ENCODE peak calls at places on chromosomes 4 and X, in five cellular contexts. C, F, V, R and W are unnamed samples.

GRCh38 chrX:1592128-1592862 is 891 bp downstream of the AKAP17A start:
- DNase-seq in C (no peak), F (peak), V (peak), R (peak), W (no peak)

GRCh38 chr4:54281060-54281781 is 52.1 kb downstream of the PDGFRA start:
- DNase-seq in C (peak), F (no peak), V (peak), R (peak), W (peak)

GRCh38 chrX:40131644-40132376 is 34.1 kb upstream of the BCOR start:
- DNase-seq in C (no peak), F (no peak), V (no peak), R (no peak), W (no peak)

GRCh38 chr4:171650543-171650942 is 162.7 kb upstream of the GALNTL6 start:
- DNase-seq in C (no peak), F (no peak), V (no peak), R (no peak), W (no peak)

GRCh38 chrX:39966186-39966585 is 131.6 kb downstream of the BCOR start:
- DNase-seq in C (no peak), F (no peak), V (peak), R (no peak), W (no peak)

GRCh38 chr4:155263480-155263879 is 55.0 kb downstream of the NPY2R start:
- DNase-seq in C (no peak), F (no peak), V (no peak), R (no peak), W (no peak)

GRCh38 chr4:67694662-67695061 is 6.3 kb downstream of the UBA6 start:
- DNase-seq in C (no peak), F (no peak), V (no peak), R (no peak), W (no peak)

GRCh38 chr4:114600672-114601071 is 2.1 kb downstream of the UGT8 start:
- DNase-seq in C (no peak), F (no peak), V (no peak), R (no peak), W (no peak)

GRCh38 chrX:45164995-45165394 is 35.7 kb downstream of the DIPK2B start:
- DNase-seq in C (no peak), F (no peak), V (no peak), R (no peak), W (no peak)

GRCh38 chrX:96752776-96753175 is 68.1 kb downstream of the DIAPH2 start:
- DNase-seq in C (no peak), F (no peak), V (no peak), R (no peak), W (no peak)

GRCh38 chrX:74523224-74523623 is 91.2 kb downstream of the RLIM start:
- DNase-seq in C (no peak), F (no peak), V (peak), R (no peak), W (no peak)

GRCh38 chr4:150722908-150723362 is 141.0 kb downstream of the MAB21L2 start:
- DNase-seq in C (peak), F (no peak), V (peak), R (peak), W (no peak)

GRCh38 chr4:100299019-100299418 is 108.8 kb upstream of the DDIT4L start:
- DNase-seq in C (no peak), F (no peak), V (peak), R (no peak), W (peak)

GRCh38 chrX:12372111-12372510 is 233.8 kb downstream of the FRMPD4 start:
- DNase-seq in C (no peak), F (no peak), V (peak), R (no peak), W (no peak)

GRCh38 chr4:137576437-137576836 is 44.1 kb upstream of the PCDH18 start:
- DNase-seq in C (no peak), F (no peak), V (peak), R (no peak), W (no peak)

GRCh38 chrX:29746326-29746725 is 469.0 kb upstream of the MAGEB2 start:
- DNase-seq in C (no peak), F (no peak), V (peak), R (no peak), W (no peak)

GRCh38 chr4:71251266-71251665 is 87.6 kb upstream of the SLC4A4 start:
- DNase-seq in C (no peak), F (no peak), V (no peak), R (no peak), W (no peak)

GRCh38 chrX:13983734-13984133 is 46.0 kb downstream of the GEMIN8 start:
- DNase-seq in C (no peak), F (no peak), V (no peak), R (no peak), W (no peak)

GRCh38 chrX:8201896-8202331 is 30.8 kb upstream of the VCX2 start:
- DNase-seq in C (no peak), F (no peak), V (peak), R (peak), W (no peak)

GRCh38 chr4:145177906-145178538 is 2.4 kb downstream of the OTUD4 start:
- DNase-seq in C (no peak), F (no peak), V (peak), R (no peak), W (no peak)

GRCh38 chr4:48369248-48369647 is 27.9 kb downstream of the SLAIN2 start:
- DNase-seq in C (no peak), F (no peak), V (no peak), R (no peak), W (no peak)

GRCh38 chrX:153628129-153628528 is 18.9 kb upstream of the DUSP9 start:
- DNase-seq in C (no peak), F (no peak), V (no peak), R (no peak), W (no peak)

GRCh38 chr4:76984788-76985211 is 35.2 kb downstream of the SEPTIN11 start:
- DNase-seq in C (peak), F (no peak), V (peak), R (peak), W (peak)

GRCh38 chrX:12174358-12174757 is 36.1 kb downstream of the FRMPD4 start:
- DNase-seq in C (no peak), F (no peak), V (no peak), R (no peak), W (no peak)

GRCh38 chr4:101037938-101038413 is 309.4 kb downstream of the PPP3CA start:
- DNase-seq in C (no peak), F (no peak), V (no peak), R (no peak), W (no peak)

GRCh38 chr4:113179996-113180395 is 130.5 kb downstream of the ANK2 start:
- DNase-seq in C (no peak), F (no peak), V (no peak), R (no peak), W (peak)

GRCh38 chrX:40871385-40872082 is 136.2 kb upstream of the MED14 start:
- DNase-seq in C (no peak), F (no peak), V (peak), R (no peak), W (no peak)

GRCh38 chrX:46574337-46574940 is 874 bp downstream of the CHST7 start:
- DNase-seq in C (no peak), F (peak), V (peak), R (no peak), W (no peak)

GRCh38 chr4:139857021-139857420 is 191.4 kb downstream of the MGST2 start:
- DNase-seq in C (no peak), F (no peak), V (no peak), R (no peak), W (no peak)

GRCh38 chr4:188372051-188372450 is 232.8 kb downstream of the TRIML1 start:
- DNase-seq in C (no peak), F (no peak), V (no peak), R (no peak), W (peak)

GRCh38 chr4:128810331-128810870 is 901 bp downstream of the JADE1 start:
- DNase-seq in C (peak), F (no peak), V (peak), R (no peak), W (no peak)

GRCh38 chrX:23493941-23494374 is 159.3 kb downstream of the PTCHD1 start:
- DNase-seq in C (no peak), F (no peak), V (peak), R (no peak), W (no peak)

GRCh38 chr4:85740431-85740861 is 265.5 kb downstream of the ARHGAP24 start:
- DNase-seq in C (no peak), F (no peak), V (no peak), R (no peak), W (no peak)

GRCh38 chr4:73221734-73222133 is 36.9 kb downstream of the ANKRD17 start:
- DNase-seq in C (no peak), F (no peak), V (no peak), R (no peak), W (no peak)

GRCh38 chrX:56736219-56736618 is 7.2 kb downstream of the NBDY start:
- DNase-seq in C (no peak), F (no peak), V (no peak), R (no peak), W (no peak)
- H3K4me3 ChIP-seq in C (no peak), F (no peak), V (no peak), R (no peak), W (no peak)

DNA sequence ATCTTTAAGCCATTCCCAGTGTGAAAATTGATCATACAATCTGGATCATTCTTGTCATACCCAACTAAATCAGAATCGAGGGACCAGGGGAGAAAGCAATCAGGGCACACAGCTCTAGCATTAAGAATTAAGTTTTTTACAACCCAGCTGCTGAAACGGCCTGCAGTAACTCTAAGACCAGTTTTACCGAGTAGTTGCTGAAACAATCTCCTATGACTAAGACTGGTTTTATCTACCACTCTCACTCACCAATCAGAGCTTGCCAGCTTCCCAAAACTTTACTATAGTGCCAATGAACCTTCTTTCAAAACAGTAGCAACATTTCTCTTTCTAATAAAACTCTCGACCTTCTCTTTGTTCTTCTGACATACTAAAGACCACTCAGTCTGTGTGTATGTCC is 2.8 kb upstream of the SAP30 start:
- DNase-seq in C (no peak), F (no peak), V (peak), R (no peak), W (no peak)
- H3K4me3 ChIP-seq in C (peak), F (no peak), V (peak), R (peak), W (peak)

DNA sequence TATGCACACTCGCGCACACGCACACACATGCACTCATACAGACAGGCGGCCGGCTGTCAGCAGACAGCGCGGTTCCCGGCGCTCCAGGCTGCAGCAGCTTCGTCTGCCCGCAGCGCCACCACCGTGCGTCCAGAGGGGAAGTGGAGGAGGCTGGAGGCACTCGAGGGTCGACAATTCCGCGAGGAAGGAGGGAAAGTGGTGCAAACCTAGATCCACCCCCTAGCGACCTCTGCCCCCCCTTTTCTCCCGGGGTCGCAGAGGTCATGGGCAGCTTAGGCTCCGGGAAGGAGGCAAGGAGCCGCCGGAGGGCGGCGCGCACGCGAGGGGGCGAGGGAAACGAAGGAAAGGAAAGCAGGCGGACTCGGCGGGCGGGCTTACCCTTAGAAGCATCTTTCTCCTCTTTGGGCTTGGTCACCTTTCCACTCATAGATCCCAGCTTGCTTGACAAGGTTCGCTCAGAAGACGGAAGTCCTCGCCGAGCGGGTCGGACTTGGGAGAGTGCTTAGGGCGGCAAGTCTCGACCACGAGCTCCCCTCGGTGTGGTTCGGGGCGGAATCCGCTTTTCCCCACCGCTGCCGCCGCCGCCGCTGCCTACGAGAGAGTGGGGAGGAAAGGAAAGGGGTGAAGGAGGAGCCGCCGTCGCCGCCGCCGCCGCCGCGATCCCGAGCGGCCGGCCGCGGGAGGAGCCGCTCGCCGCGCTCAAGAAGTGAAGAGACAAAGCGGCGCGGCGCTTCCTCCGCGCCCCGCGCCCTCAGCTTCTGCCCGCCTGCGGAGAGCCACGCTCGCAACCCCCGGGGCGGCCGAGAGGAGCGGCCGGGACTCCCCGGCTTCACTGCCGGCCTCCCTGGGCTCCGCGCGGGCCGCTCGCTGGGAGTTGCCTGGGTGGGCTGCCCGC is 326.6 kb upstream of the F9 start:
- DNase-seq in C (no peak), F (peak), V (peak), R (no peak), W (no peak)
- H3K4me3 ChIP-seq in C (peak), F (peak), V (peak), R (peak), W (no peak)

GRCh38 chrX:19563327-19563726 is 48.0 kb upstream of the MAP3K15 start:
- DNase-seq in C (no peak), F (no peak), V (no peak), R (no peak), W (no peak)

GRCh38 chrX:19563746-19564145 is 48.4 kb upstream of the MAP3K15 start:
- DNase-seq in C (no peak), F (no peak), V (no peak), R (no peak), W (no peak)

GRCh38 chrX:19566359-19567141 is 51.2 kb upstream of the MAP3K15 start:
- DNase-seq in C (no peak), F (no peak), V (peak), R (no peak), W (no peak)

GRCh38 chrX:19564606-19565005 is 49.3 kb upstream of the MAP3K15 start:
- DNase-seq in C (no peak), F (no peak), V (no peak), R (no peak), W (no peak)

GRCh38 chrX:19565605-19566004 is 50.3 kb upstream of the MAP3K15 start:
- DNase-seq in C (no peak), F (no peak), V (no peak), R (no peak), W (no peak)
- H3K4me3 ChIP-seq in C (no peak), F (no peak), V (no peak), R (no peak), W (no peak)

DNA sequence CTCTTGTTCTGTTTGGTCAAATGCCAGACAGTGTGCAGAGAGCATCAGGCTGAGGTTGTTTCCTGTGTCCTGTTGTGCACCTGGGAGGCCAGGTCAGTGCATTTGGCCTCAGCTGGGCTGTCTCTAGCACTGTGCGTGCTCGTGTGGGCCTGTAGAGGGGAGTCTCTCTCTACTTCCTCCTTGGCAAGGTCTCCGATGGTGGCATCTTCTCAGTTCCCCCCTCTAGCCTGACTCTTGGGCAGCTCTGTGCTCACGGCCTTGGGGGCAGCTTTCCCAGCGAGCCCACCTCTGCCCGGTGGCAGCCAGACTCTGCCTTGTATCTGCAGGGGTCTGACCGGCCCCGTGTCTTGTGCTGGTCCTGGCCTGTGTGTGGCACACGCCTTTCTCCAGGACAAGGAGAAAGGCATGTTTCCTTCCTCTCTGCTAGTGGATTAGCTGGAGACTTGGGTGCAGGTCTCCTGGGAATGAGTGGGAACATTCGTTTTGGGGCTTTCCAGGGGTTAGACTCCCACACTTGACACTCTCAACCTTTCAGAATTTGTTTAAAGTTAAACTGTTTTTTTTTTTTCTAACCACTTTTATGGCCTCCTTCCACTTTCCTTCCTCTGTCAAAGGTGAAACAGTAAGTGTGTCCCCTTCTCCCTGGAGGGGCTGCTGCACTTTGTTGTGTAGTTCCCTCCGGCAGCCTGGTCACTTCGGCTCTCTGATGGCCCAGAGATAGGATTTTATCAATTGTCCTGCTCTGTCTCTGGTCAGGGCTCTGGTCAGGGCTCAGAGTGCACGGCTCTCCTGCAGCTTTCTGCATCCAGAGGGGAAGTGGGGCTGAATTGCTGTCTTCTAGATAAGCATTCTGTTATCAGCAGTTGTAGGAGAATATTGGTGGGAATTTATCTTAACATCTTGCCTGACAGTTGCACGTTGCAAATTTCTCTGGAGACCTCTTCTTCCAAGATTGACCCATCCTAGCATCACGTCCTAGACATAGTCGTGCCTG is 62.5 kb downstream of the FAM193A start:
- DNase-seq in C (no peak), F (no peak), V (peak), R (no peak), W (no peak)
- H3K4me3 ChIP-seq in C (no peak), F (no peak), V (no peak), R (no peak), W (no peak)

GRCh38 chr4:177444911-177445736 is 2.9 kb upstream of the AGA start:
- DNase-seq in C (no peak), F (no peak), V (no peak), R (no peak), W (no peak)
- H3K4me3 ChIP-seq in C (no peak), F (peak), V (no peak), R (no peak), W (no peak)

DNA sequence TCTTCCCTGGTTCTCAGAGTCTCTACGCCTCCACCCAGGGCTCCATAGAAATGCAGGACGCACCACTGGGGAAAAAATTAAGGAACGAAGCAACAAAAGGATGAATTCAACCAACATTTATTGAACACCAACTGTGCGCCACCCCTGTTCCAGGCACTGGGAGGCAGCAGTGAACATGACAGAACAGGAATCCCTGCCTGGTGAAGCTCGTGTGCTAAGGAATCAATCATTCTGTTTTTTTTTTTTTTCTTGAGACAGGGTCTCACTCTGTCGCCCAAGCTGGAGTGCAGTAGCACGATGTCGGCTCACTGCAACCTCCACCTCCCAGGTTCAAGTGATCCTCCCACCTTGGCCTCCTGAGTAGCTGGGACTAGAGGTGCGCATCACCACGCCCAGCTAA is 1.9 kb upstream of the FTSJ1 start:
- DNase-seq in C (no peak), F (no peak), V (no peak), R (no peak), W (no peak)
- H3K4me3 ChIP-seq in C (no peak), F (no peak), V (no peak), R (no peak), W (no peak)